ENCODE peak calls at places on chromosomes 2 and 18, in four cellular contexts. Q is H9, C is IMR-90, L is neuronal stem cell. S is an unnamed sample. For H3K4me1, the result is how much of the 10 kb centered on the place peaks cover.

GRCh38 chr2:237012577-237013237 is 73.0 kb upstream of the COPS8 start:
- DNase-seq in L (no peak), C (peak), Q (no peak), S (peak)

GRCh38 chr2:217816396-217816869 is 186.4 kb downstream of the TNS1 start:
- DNase-seq in C (peak), L (no peak), Q (no peak), S (peak)

GRCh38 chr2:84942964-84943421 is 28.0 kb upstream of the KCMF1 start:
- DNase-seq in Q (no peak), C (peak), L (no peak), S (no peak)

GRCh38 chr2:68225119-68225632 is 27.2 kb downstream of the PPP3R1 start:
- DNase-seq in L (peak), Q (peak), C (peak), S (peak)

GRCh38 chr2:66866331-66867037 is 431.6 kb downstream of the MEIS1 start:
- DNase-seq in C (no peak), Q (no peak), L (no peak), S (peak)

GRCh38 chr2:173741715-173742114 is 223.5 kb downstream of the SP3 start:
- DNase-seq in C (no peak), L (no peak), Q (no peak), S (no peak)

GRCh38 chr2:144403940-144404339 is 116.0 kb downstream of the ZEB2 start:
- DNase-seq in L (no peak), C (no peak), Q (no peak), S (peak)

GRCh38 chr2:160977854-160978253 is 182.4 kb upstream of the TANK start:
- DNase-seq in C (no peak), Q (no peak), L (no peak), S (no peak)

GRCh38 chr2:96353606-96354095 is 18.1 kb downstream of the NCAPH start:
- DNase-seq in L (no peak), Q (no peak), C (no peak), S (peak)

GRCh38 chr2:73823916-73824523 is 4.7 kb upstream of the STAMBP start:
- DNase-seq in Q (no peak), L (peak), C (peak), S (peak)

GRCh38 chr2:26942543-26943295 is 27.7 kb upstream of the MAPRE3 start:
- DNase-seq in Q (peak), L (peak), C (peak), S (peak)

GRCh38 chr18:80108122-80108536 is 933 bp upstream of the ADNP2 start:
- DNase-seq in Q (no peak), L (no peak), C (no peak), S (no peak)

GRCh38 chr18:27363918-27364317 is 178.8 kb upstream of the CHST9 start:
- DNase-seq in C (no peak), L (no peak), Q (no peak), S (peak)

GRCh38 chr18:50287028-50287440 is 458 bp downstream of the CXXC1 start:
- DNase-seq in C (no peak), Q (no peak), L (no peak), S (no peak)

GRCh38 chr18:24063121-24063731 is 48.7 kb downstream of the TTC39C start:
- DNase-seq in L (no peak), C (peak), Q (no peak), S (peak)

GRCh38 chr2:160516547-160517365 is 23.1 kb upstream of the RBMS1 start:
- DNase-seq in C (peak), L (no peak), Q (no peak), S (peak)

GRCh38 chr2:207394812-207395534 is 134.8 kb upstream of the CREB1 start:
- DNase-seq in L (no peak), C (peak), Q (no peak), S (peak)

GRCh38 chr2:235135990-235136561 is 184.3 kb downstream of the SH3BP4 start:
- DNase-seq in Q (peak), C (peak), L (peak), S (peak)

GRCh38 chr18:5653802-5654201 is 110.0 kb upstream of the EPB41L3 start:
- DNase-seq in C (no peak), Q (no peak), L (no peak), S (no peak)

GRCh38 chr2:174971868-174972781 is 33.1 kb downstream of the CHN1 start:
- DNase-seq in L (no peak), C (peak), Q (no peak), S (peak)

GRCh38 chr18:59268127-59268721 is 5.0 kb downstream of the RAX start:
- DNase-seq in Q (no peak), L (no peak), C (no peak), S (no peak)

GRCh38 chr18:3720818-3721545 is 271.0 kb downstream of the TGIF1 start:
- DNase-seq in L (no peak), C (no peak), Q (no peak), S (no peak)

GRCh38 chr2:168490916-168491605 is 35.0 kb downstream of the CERS6 start:
- DNase-seq in C (no peak), L (no peak), Q (no peak), S (peak)

GRCh38 chr2:111897630-111897923 is 830 bp upstream of the MERTK start:
- DNase-seq in L (no peak), Q (no peak), C (no peak), S (no peak)

GRCh38 chr2:30272761-30273573 is 41.6 kb downstream of the LBH start:
- DNase-seq in C (peak), L (no peak), Q (no peak), S (peak)

GRCh38 chr2:235964787-235965390 is 203.3 kb downstream of the GBX2 start:
- DNase-seq in L (no peak), Q (peak), C (no peak), S (no peak)

GRCh38 chr18:78642561-78643398 is 336.8 kb upstream of the SALL3 start:
- DNase-seq in C (no peak), Q (no peak), L (no peak), S (no peak)

GRCh38 chr2:173657996-173658717 is 303.5 kb downstream of the CDCA7 start:
- DNase-seq in L (no peak), Q (no peak), C (peak), S (peak)

GRCh38 chr18:12699747-12700146 is 2.8 kb downstream of the CEP76 start:
- DNase-seq in Q (no peak), L (no peak), C (no peak), S (no peak)

GRCh38 chr2:101961287-101962242 is 30.2 kb upstream of the IL1R2 start:
- DNase-seq in L (no peak), Q (no peak), C (peak), S (peak)

GRCh38 chr2:101958071-101958470 is 33.7 kb upstream of the IL1R2 start:
- DNase-seq in L (no peak), Q (no peak), C (no peak), S (peak)

GRCh38 chr2:101963198-101963597 is 28.6 kb upstream of the IL1R2 start:
- DNase-seq in C (no peak), L (no peak), Q (no peak), S (no peak)

GRCh38 chr2:101960903-101961286 is 30.9 kb upstream of the IL1R2 start:
- DNase-seq in Q (no peak), C (no peak), L (no peak), S (no peak)

GRCh38 chr2:101962243-101962809 is 29.4 kb upstream of the IL1R2 start:
- DNase-seq in L (no peak), C (no peak), Q (no peak), S (no peak)
- H2AK5ac ChIP-seq in L (no peak), C (peak), Q (no peak), S (no peak)

GRCh38 chr2:3201296-3201695 is 176.3 kb downstream of the EIPR1 start:
- DNase-seq in C (no peak), L (no peak), Q (no peak), S (no peak)

GRCh38 chr2:3204451-3204850 is 173.2 kb downstream of the EIPR1 start:
- DNase-seq in C (no peak), L (no peak), Q (no peak), S (no peak)

GRCh38 chr2:3204031-3204430 is 173.6 kb downstream of the EIPR1 start:
- DNase-seq in Q (no peak), C (no peak), L (no peak), S (no peak)

GRCh38 chr2:3202926-3203325 is 174.7 kb downstream of the EIPR1 start:
- DNase-seq in L (no peak), C (no peak), Q (no peak), S (no peak)

GRCh38 chr2:3203497-3204019 is 174.1 kb downstream of the EIPR1 start:
- DNase-seq in Q (no peak), C (no peak), L (no peak), S (no peak)
- H3K4me1 ChIP-seq in Q (under half), C (under half), L (under half), S (under half)

DNA sequence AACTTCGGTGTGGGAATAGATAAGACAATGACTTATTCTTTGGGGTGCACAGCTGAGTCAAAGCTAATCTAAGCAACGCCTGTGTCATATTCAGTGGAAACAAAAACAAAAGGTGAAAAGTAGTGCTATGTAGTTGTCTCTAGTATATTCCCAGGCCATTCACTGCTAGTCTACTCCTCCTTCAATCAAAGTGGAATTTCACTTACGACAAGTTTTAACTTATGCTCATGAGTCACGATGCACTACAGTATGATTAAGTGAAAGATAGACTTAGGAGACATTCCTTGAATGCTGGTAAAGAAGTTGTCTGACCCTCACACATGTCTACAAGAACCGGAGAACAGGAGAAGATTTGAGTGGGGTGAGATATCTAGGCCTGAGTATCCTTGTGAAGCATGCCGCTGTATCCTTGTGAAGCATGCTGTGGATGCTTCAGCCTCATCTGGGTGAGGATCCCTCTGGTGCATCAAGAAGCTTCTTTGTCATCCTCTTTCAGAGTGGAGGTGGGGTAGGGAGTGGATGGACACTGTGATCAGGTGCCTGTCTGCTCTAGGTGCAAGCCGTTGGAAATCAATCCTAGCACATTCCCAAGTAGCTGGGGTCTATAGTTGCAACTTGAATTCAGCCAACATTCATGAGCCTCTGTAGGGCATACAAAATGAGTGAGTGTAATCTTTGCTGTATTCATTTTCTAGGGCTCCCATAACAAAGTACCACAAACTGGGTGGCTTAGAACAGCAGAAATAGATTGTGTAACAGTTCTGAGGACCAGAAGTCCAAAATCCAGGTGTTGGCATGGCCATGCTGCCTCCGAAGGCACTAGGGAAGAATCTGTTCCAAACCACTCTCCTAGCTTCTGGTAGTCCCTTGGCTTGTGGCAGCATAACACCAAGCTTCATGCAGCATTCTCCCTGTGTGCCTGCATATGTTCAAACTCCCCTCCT is 173.5 kb upstream of the FN1 start:
- DNase-seq in Q (no peak), L (no peak), C (peak), S (peak)
- H2AK5ac ChIP-seq in Q (no peak), L (no peak), C (peak), S (peak)

DNA sequence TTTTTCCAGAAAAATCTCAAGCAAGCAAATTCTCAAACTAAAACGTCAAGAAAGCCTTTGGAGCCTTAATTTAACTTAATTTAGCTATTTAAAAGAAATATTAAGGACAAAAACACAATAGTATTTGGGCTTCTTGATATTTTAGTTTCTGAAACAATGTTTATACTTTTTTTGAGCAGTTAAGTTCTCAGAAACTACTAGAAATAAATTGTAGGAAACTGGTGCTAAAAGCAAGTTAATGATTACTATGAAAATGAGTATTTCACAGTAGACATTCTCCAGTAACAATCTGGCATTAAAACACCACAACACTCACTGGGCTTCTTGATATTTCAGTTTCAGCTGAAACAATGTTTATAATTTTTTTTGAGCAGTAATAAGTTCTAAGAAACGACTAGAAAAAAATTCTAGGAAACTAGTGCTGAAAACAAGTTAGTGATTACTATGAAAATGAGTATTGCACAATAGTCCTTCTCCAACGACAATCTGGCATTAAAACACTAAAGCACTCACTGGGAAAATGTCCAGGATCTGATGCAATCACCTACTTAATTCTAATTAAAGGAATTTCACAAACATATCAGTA is 45.1 kb downstream of the TRAK2 start:
- DNase-seq in L (no peak), Q (no peak), C (peak), S (peak)
- H3K4me1 ChIP-seq in L (under half), Q (under half), C (under half), S (under half)

GRCh38 chr2:98503481-98504096 is 58.9 kb downstream of the INPP4A start:
- DNase-seq in C (peak), Q (no peak), L (no peak), S (no peak)
- H2AK5ac ChIP-seq in C (no peak), Q (no peak), L (no peak), S (no peak)

GRCh38 chr18:73735836-73736235 is 411.8 kb downstream of the FBXO15 start:
- DNase-seq in Q (no peak), L (no peak), C (no peak), S (no peak)
- H3K4me1 ChIP-seq in Q (under half), L (under half), C (under half), S (under half)